ENCODE peak calls at places on chromosomes 4 and X, in four cellular contexts. S, M, D and A are unnamed samples.

GRCh38 chr4:142405021-142405991 is 440.8 kb downstream of the INPP4B start:
- DNase-seq in S (peak), M (peak), D (peak), A (peak)

GRCh38 chr4:134027931-134028330 is 173.7 kb downstream of the PABPC4L start:
- DNase-seq in S (no peak), M (no peak), D (no peak), A (no peak)

GRCh38 chrX:2627272-2627867 is 63.7 kb upstream of the CD99 start:
- DNase-seq in S (peak), M (peak), D (no peak), A (peak)

GRCh38 chrX:47817421-47817820 is 19.3 kb upstream of the ZNF81 start:
- DNase-seq in S (no peak), M (no peak), D (no peak), A (no peak)

GRCh38 chrX:79107891-79108718 is 36.4 kb upstream of the GPR174 start:
- DNase-seq in S (peak), M (no peak), D (no peak), A (no peak)

GRCh38 chr4:123599920-123600394 is 203.4 kb downstream of the SPRY1 start:
- DNase-seq in S (peak), M (peak), D (no peak), A (peak)

GRCh38 chr4:57342406-57342805 is 232.2 kb upstream of the IGFBP7 start:
- DNase-seq in S (no peak), M (no peak), D (peak), A (no peak)

GRCh38 chr4:46124773-46125172 is 919 bp upstream of the GABRG1 start:
- DNase-seq in S (no peak), M (no peak), D (no peak), A (peak)

GRCh38 chr4:107564326-107564725 is 155.7 kb downstream of the PAPSS1 start:
- DNase-seq in S (no peak), M (no peak), D (no peak), A (no peak)

GRCh38 chr4:3713817-3714641 is 52.2 kb upstream of the ADRA2C start:
- DNase-seq in S (no peak), M (no peak), D (no peak), A (no peak)

GRCh38 chr4:138751290-138751689 is 264.3 kb upstream of the NOCT start:
- DNase-seq in S (no peak), M (no peak), D (no peak), A (no peak)

GRCh38 chr4:95049838-95050237 is 292.1 kb downstream of the BMPR1B start:
- DNase-seq in S (no peak), M (no peak), D (no peak), A (no peak)

GRCh38 chrX:115348440-115349225 is 59.1 kb downstream of the LUZP4 start:
- DNase-seq in S (no peak), M (no peak), D (no peak), A (no peak)

GRCh38 chrX:46759645-46759974 is 692 bp upstream of the SLC9A7 start:
- DNase-seq in S (no peak), M (no peak), D (no peak), A (no peak)

GRCh38 chr4:166312166-166312565 is 439.1 kb downstream of the TLL1 start:
- DNase-seq in S (no peak), M (no peak), D (no peak), A (no peak)

GRCh38 chr4:5928241-5928640 is 35.4 kb upstream of the CRMP1 start:
- DNase-seq in S (no peak), M (no peak), D (no peak), A (no peak)

GRCh38 chrX:86806786-86807185 is 658.5 kb downstream of the DACH2 start:
- DNase-seq in S (peak), M (no peak), D (no peak), A (peak)

GRCh38 chrX:69179380-69179911 is 14.2 kb upstream of the PJA1 start:
- DNase-seq in S (no peak), M (no peak), D (no peak), A (no peak)

GRCh38 chrX:48071064-48071985 is at the start of gene ZNF630:
- DNase-seq in S (peak), M (peak), D (no peak), A (peak)

GRCh38 chr4:145960012-145960411 is 21.4 kb upstream of the ZNF827 start:
- DNase-seq in S (no peak), M (no peak), D (no peak), A (no peak)

GRCh38 chr4:184408021-184408710 is 66.2 kb downstream of the IRF2 start:
- DNase-seq in S (no peak), M (no peak), D (peak), A (no peak)